ENCODE peak calls at places on chromosomes 5 and 9, in six cellular contexts. K is K562, I is PC-3, P is neural progenitor cell, T is astrocyte, J is hepatocyte. O is an unnamed sample.

GRCh38 chr9:98253563-98253962 is 1.9 kb downstream of the TBC1D2 start:
- DNase-seq in K (no peak), I (peak), P (no peak), T (no peak), J (no peak), O (no peak)

GRCh38 chr5:119355244-119355635 is 579 bp upstream of the TNFAIP8 start:
- DNase-seq in K (no peak), I (peak), P (peak), T (no peak), J (peak), O (no peak)

GRCh38 chr9:113577525-113578261 is 114.2 kb downstream of the RGS3 start:
- DNase-seq in K (no peak), I (peak), P (no peak), T (peak), J (no peak), O (no peak)

GRCh38 chr5:22549876-22550671 is 303.1 kb downstream of the CDH12 start:
- DNase-seq in K (no peak), I (no peak), P (no peak), T (no peak), J (no peak), O (no peak)

GRCh38 chr5:1279443-1280151 is 15.3 kb downstream of the TERT start:
- DNase-seq in K (no peak), I (no peak), P (no peak), T (no peak), J (no peak), O (no peak)

GRCh38 chr5:13503017-13503416 is 441.5 kb downstream of the DNAH5 start:
- DNase-seq in K (no peak), I (peak), P (no peak), T (no peak), J (no peak), O (no peak)

GRCh38 chr5:138725153-138725884 is 27.9 kb upstream of the CTNNA1 start:
- DNase-seq in K (no peak), I (peak), P (peak), T (peak), J (peak), O (peak)

GRCh38 chr5:141223112-141223783 is at the start of gene PCDHB14:
- DNase-seq in K (peak), I (peak), P (peak), T (peak), J (peak), O (no peak)

GRCh38 chr9:92234503-92234902 is 59.0 kb downstream of the IARS1 start:
- DNase-seq in K (no peak), I (no peak), P (no peak), T (no peak), J (no peak), O (no peak)

GRCh38 chr5:79929095-79929494 is 62.0 kb downstream of the MTX3 start:
- DNase-seq in K (no peak), I (no peak), P (no peak), T (no peak), J (no peak), O (no peak)

GRCh38 chr5:138716456-138716924 is 36.7 kb upstream of the CTNNA1 start:
- DNase-seq in K (no peak), I (peak), P (peak), T (peak), J (no peak), O (no peak)

GRCh38 chr5:55982957-55983381 is 11.8 kb downstream of the IL6ST start:
- DNase-seq in K (no peak), I (peak), P (no peak), T (no peak), J (peak), O (no peak)

GRCh38 chr9:95574866-95575553 is 58.2 kb upstream of the PTCH1 start:
- DNase-seq in K (no peak), I (no peak), P (no peak), T (no peak), J (no peak), O (no peak)

GRCh38 chr5:156109317-156110023 is 217.5 kb upstream of the SGCD start:
- DNase-seq in K (no peak), I (no peak), P (no peak), T (no peak), J (no peak), O (no peak)

GRCh38 chr9:126375386-126375785 is 48.8 kb downstream of the MVB12B start:
- DNase-seq in K (no peak), I (peak), P (peak), T (peak), J (peak), O (no peak)

GRCh38 chr9:70080481-70081119 is 37.0 kb downstream of the MAMDC2 start:
- DNase-seq in K (no peak), I (peak), P (no peak), T (peak), J (no peak), O (no peak)

GRCh38 chr5:125134216-125135081 is 388.0 kb upstream of the ZNF608 start:
- DNase-seq in K (no peak), I (peak), P (no peak), T (peak), J (no peak), O (peak)

GRCh38 chr9:98869866-98870265 is 62.4 kb downstream of the GALNT12 start:
- DNase-seq in K (no peak), I (no peak), P (no peak), T (no peak), J (no peak), O (no peak)

GRCh38 chr9:98241357-98242104 is 13.9 kb downstream of the TBC1D2 start:
- DNase-seq in K (no peak), I (no peak), P (peak), T (no peak), J (no peak), O (no peak)

GRCh38 chr9:73269430-73270101 is 117.9 kb downstream of the ANXA1 start:
- DNase-seq in K (peak), I (peak), P (peak), T (peak), J (peak), O (no peak)

GRCh38 chr5:172076783-172077244 is 70.4 kb upstream of the FBXW11 start:
- DNase-seq in K (no peak), I (no peak), P (peak), T (no peak), J (no peak), O (no peak)

GRCh38 chr5:124932791-124933600 is 186.6 kb upstream of the ZNF608 start:
- DNase-seq in K (no peak), I (no peak), P (no peak), T (peak), J (peak), O (no peak)

GRCh38 chr9:111483419-111483861 is 743 bp downstream of the ECPAS start:
- DNase-seq in K (peak), I (peak), P (no peak), T (no peak), J (peak), O (no peak)

GRCh38 chr5:56759521-56759920 is 55.8 kb upstream of the MAP3K1 start:
- DNase-seq in K (no peak), I (peak), P (no peak), T (no peak), J (peak), O (no peak)

GRCh38 chr5:129963359-129963758 is 59.1 kb downstream of the CHSY3 start:
- DNase-seq in K (no peak), I (peak), P (no peak), T (peak), J (peak), O (no peak)

GRCh38 chr5:134175874-134176522 is 752 bp downstream of the SKP1 start:
- DNase-seq in K (no peak), I (no peak), P (no peak), T (peak), J (no peak), O (no peak)

GRCh38 chr5:171945066-171945465 is 61.4 kb downstream of the FBXW11 start:
- DNase-seq in K (no peak), I (no peak), P (no peak), T (no peak), J (no peak), O (no peak)

GRCh38 chr5:168530751-168531150 is 1.6 kb downstream of the FBLL1 start:
- DNase-seq in K (no peak), I (peak), P (no peak), T (peak), J (no peak), O (no peak)

GRCh38 chr5:101860563-101860962 is 435.5 kb downstream of the SLCO4C1 start:
- DNase-seq in K (no peak), I (no peak), P (no peak), T (no peak), J (no peak), O (no peak)

GRCh38 chr5:101977729-101978345 is 318.2 kb downstream of the SLCO4C1 start:
- DNase-seq in K (peak), I (peak), P (peak), T (peak), J (peak), O (no peak)

GRCh38 chr9:126860757-126861466 is 473 bp downstream of the ZBTB34 start:
- DNase-seq in K (peak), I (peak), P (no peak), T (no peak), J (no peak), O (no peak)

GRCh38 chr9:19677929-19678328 is 110.9 kb downstream of the SLC24A2 start:
- DNase-seq in K (no peak), I (no peak), P (no peak), T (no peak), J (no peak), O (no peak)

GRCh38 chr9:6428940-6429889 is 16.2 kb downstream of the UHRF2 start:
- DNase-seq in K (no peak), I (no peak), P (no peak), T (no peak), J (no peak), O (no peak)

GRCh38 chr5:56054651-56055050 is 59.9 kb upstream of the IL6ST start:
- DNase-seq in K (no peak), I (no peak), P (no peak), T (no peak), J (no peak), O (no peak)

GRCh38 chr5:165508861-165509260 is 2003.4 kb downstream of the MAT2B start:
- DNase-seq in K (no peak), I (no peak), P (no peak), T (no peak), J (no peak), O (no peak)

GRCh38 chr5:66829826-66830225 is 233.6 kb downstream of the MAST4 start:
- DNase-seq in K (no peak), I (peak), P (peak), T (peak), J (no peak), O (no peak)

GRCh38 chr9:88741335-88741734 is 206.4 kb downstream of the NXNL2 start:
- DNase-seq in K (peak), I (peak), P (peak), T (no peak), J (no peak), O (no peak)

GRCh38 chr9:88534456-88535225 is at the start of gene NXNL2:
- DNase-seq in K (peak), I (peak), P (peak), T (peak), J (peak), O (no peak)

GRCh38 chr5:142437563-142437962 is 112.7 kb upstream of the SPRY4 start:
- DNase-seq in K (no peak), I (no peak), P (no peak), T (no peak), J (no peak), O (no peak)

GRCh38 chr5:142445266-142445665 is 120.4 kb upstream of the SPRY4 start:
- DNase-seq in K (peak), I (no peak), P (no peak), T (peak), J (no peak), O (no peak)

GRCh38 chr5:142438573-142438972 is 113.8 kb upstream of the SPRY4 start:
- DNase-seq in K (no peak), I (no peak), P (no peak), T (no peak), J (no peak), O (no peak)

GRCh38 chr5:142439208-142439607 is 114.4 kb upstream of the SPRY4 start:
- DNase-seq in K (no peak), I (no peak), P (no peak), T (no peak), J (no peak), O (no peak)

DNA sequence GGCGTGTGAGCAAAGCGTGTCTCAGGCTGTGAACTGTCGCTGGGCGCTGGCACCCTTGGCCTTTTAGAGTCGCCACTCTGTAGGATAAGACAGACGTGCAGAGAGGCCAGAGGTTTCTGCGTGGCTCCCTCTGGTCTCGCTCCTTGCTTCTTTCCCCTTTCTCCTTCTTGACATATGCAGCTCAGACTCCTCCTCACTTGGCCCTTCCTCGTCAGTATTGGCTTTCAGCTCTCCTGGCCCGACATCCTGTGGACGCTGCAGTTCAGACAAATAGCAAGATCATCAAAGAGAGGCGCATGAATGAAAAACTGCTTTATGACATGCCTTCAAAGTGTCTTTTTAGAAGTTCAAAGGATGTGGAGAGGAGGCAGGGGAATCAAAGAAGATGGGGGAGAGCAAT is 116.8 kb upstream of the SPRY4 start:
- DNase-seq in K (no peak), I (no peak), P (no peak), T (no peak), J (peak), O (no peak)
- H2AFZ ChIP-seq in K (peak), I (no peak), P (no peak), T (peak), J (no peak), O (no peak)

GRCh38 chr5:72817076-72817476 is 615 bp downstream of the TNPO1 start:
- DNase-seq in K (peak), I (peak), P (no peak), T (peak), J (peak), O (no peak)
- TF ChIP-seq EZH2 in K (no peak), I (no peak), P (no peak), T (no peak), J (no peak), O (no peak)

GRCh38 chr5:71786337-71787060 is 67.4 kb downstream of the CARTPT start:
- DNase-seq in K (no peak), I (no peak), P (peak), T (no peak), J (no peak), O (no peak)
- H2AFZ ChIP-seq in K (no peak), I (no peak), P (peak), T (no peak), J (no peak), O (no peak)

GRCh38 chr9:136628287-136628686 is 34.4 kb upstream of the EGFL7 start:
- DNase-seq in K (no peak), I (no peak), P (no peak), T (no peak), J (no peak), O (no peak)

GRCh38 chr9:136629879-136630661 is 32.6 kb upstream of the EGFL7 start:
- DNase-seq in K (peak), I (peak), P (peak), T (no peak), J (peak), O (no peak)

GRCh38 chr9:136630662-136630992 is 32.1 kb upstream of the EGFL7 start:
- DNase-seq in K (no peak), I (no peak), P (no peak), T (no peak), J (no peak), O (no peak)

GRCh38 chr9:136629001-136629878 is 33.5 kb upstream of the EGFL7 start:
- DNase-seq in K (no peak), I (no peak), P (no peak), T (no peak), J (no peak), O (no peak)

DNA sequence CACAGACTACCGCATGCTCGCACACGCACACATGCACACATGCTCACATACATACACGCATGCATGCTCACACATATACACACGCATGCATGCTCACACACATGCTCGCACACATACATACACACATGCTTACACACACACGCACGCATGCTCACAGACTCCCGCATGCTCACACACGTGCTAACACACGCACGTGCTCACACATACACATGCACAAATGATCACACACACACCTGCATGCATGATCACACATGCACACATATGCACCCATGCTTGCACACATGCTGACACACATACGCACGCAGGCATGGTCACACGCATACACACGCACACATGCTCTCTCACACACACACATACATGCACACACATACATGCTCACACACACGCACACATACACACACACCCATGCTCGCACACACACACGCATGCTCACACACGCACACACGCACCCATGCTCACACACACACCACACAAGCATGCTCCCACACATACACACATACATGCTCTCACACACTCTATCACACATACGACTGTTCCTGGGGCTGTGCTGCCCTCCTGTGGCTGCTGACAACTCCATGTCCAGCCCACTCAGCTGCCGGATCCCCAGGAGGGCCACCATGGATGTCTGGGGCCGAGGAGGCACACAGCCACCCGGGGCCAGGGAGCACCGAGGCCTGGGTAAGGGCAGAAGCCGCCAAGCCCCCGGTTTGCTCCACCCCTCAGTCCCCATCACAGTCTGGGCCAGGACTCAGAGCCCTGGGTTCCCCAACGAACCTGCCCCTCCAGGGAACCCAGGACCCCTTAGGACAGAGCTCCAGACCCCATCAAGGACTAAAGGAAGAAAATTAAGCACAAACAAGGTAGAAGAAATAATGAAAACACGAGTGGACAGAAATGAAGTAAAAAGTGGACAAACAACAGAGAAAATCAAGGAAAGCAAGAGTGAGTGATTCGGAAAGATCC is 31.4 kb upstream of the EGFL7 start:
- DNase-seq in K (peak), I (peak), P (peak), T (peak), J (peak), O (peak)
- TF ChIP-seq EZH2 in K (no peak), I (no peak), P (no peak), T (no peak), J (no peak), O (no peak)

DNA sequence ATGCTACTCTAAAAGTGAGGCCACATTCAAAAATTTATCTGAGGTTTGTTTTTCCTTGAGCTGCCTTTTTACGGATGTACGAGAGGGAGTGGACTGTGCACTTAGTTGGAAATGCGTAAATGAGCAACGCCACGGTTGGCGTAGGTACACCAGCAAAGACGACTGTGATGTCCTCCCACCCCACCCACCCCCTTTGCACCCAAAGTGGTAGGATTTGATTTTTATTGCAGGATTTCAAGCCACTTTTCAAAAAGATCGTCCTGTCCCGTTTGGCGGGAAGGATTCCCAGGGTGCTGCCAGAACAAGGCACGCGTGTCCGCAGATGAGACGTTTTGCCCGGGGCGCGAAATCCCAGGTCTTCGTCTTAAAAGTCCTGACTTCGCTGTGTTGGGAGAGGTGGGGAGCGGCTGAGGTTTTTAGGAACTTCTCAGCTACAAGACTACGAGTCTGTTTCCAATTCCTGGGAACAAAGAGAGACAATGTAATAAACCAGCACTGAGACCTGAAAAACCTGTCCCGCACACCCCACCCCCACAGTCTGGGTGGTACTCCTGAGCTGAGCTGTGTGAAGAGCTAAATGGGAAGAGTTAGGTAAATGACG is 1.0 kb upstream of the TLE1 start:
- DNase-seq in K (no peak), I (peak), P (peak), T (peak), J (peak), O (peak)
- H2AFZ ChIP-seq in K (no peak), I (peak), P (peak), T (peak), J (peak), O (peak)

DNA sequence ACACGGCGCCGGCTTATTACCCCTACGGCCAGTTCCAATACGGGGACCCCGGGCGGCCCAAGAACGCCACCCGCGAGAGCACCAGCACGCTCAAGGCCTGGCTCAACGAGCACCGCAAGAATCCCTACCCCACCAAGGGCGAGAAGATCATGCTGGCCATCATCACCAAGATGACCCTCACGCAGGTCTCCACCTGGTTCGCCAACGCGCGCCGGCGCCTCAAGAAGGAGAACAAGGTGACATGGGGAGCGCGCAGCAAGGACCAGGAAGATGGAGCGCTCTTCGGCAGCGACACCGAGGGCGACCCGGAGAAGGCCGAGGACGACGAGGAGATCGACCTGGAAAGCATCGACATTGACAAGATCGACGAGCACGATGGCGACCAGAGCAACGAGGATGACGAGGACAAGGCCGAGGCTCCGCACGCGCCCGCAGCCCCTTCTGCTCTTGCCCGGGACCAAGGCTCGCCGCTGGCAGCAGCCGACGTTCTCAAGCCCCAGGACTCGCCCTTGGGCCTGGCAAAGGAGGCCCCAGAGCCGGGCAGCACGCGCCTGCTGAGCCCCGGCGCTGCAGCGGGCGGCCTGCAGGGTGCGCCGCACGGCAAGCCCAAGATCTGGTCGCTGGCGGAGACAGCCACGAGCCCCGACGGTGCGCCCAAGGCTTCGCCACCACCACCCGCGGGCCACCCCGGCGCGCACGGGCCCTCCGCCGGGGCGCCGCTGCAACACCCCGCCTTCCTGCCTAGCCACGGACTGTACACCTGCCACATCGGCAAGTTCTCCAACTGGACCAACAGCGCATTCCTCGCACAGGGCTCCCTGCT is 3.9 kb downstream of the IRX1 start:
- DNase-seq in K (no peak), I (no peak), P (peak), T (peak), J (no peak), O (no peak)
- TF ChIP-seq EZH2 in K (no peak), I (no peak), P (peak), T (no peak), J (peak), O (no peak)